ENCODE peak calls at places on chromosomes 7 and 10, in nine cellular contexts. N, W, R, B, O, M, Y, D and T are unnamed samples.

GRCh38 chr10:23046032-23046431 is 49.3 kb upstream of the MSRB2 start:
- DNase-seq in N (no peak), W (no peak), R (no peak), B (no peak), O (no peak), M (no peak), Y (no peak), D (no peak), T (no peak)

GRCh38 chr7:135745702-135746312 is 2.8 kb downstream of the FAM180A start:
- DNase-seq in N (peak; percentile 99), W (no peak), R (no peak), B (no peak), O (peak; percentile 25), M (no peak), Y (peak; percentile 48), D (peak; percentile 61), T (no peak)

GRCh38 chr10:22849077-22849810 is 78.6 kb upstream of the ARMC3 start:
- DNase-seq in N (peak; percentile 38), W (no peak), R (no peak), B (no peak), O (no peak), M (peak; percentile 86), Y (peak; percentile 20), D (peak; percentile 40), T (peak; percentile 90)

GRCh38 chr10:73860050-73860491 is 14.3 kb downstream of the CAMK2G start:
- DNase-seq in N (no peak), W (no peak), R (no peak), B (no peak), O (no peak), M (no peak), Y (no peak), D (no peak), T (no peak)

GRCh38 chr7:82105463-82105862 is 335.6 kb upstream of the HGF start:
- DNase-seq in N (peak; percentile 69), W (no peak), R (no peak), B (no peak), O (peak; percentile 42), M (no peak), Y (no peak), D (peak; percentile 73), T (no peak)

GRCh38 chr10:101725296-101725695 is 30.3 kb upstream of the FBXW4 start:
- DNase-seq in N (no peak), W (no peak), R (no peak), B (no peak), O (no peak), M (no peak), Y (no peak), D (no peak), T (no peak)

GRCh38 chr7:30224511-30225031 is 59.8 kb upstream of the ZNRF2 start:
- DNase-seq in N (peak; percentile 94), W (no peak), R (no peak), B (no peak), O (no peak), M (no peak), Y (no peak), D (peak; percentile 94), T (no peak)

GRCh38 chr7:108875139-108875538 is 305.5 kb downstream of the DNAJB9 start:
- DNase-seq in N (no peak), W (no peak), R (peak; percentile 41), B (peak; percentile 8), O (no peak), M (no peak), Y (no peak), D (peak; percentile 0), T (peak; percentile 28)

GRCh38 chr10:61166065-61166464 is 222.1 kb upstream of the RHOBTB1 start:
- DNase-seq in N (no peak), W (no peak), R (no peak), B (no peak), O (no peak), M (no peak), Y (no peak), D (no peak), T (no peak)

GRCh38 chr10:52335665-52336064 is 21.6 kb downstream of the DKK1 start:
- DNase-seq in N (no peak), W (no peak), R (no peak), B (no peak), O (no peak), M (no peak), Y (no peak), D (peak; percentile 59), T (no peak)

GRCh38 chr7:34143397-34143796 is 238.1 kb downstream of the BMPER start:
- DNase-seq in N (peak; percentile 82), W (no peak), R (no peak), B (no peak), O (no peak), M (no peak), Y (no peak), D (peak; percentile 32), T (no peak)

GRCh38 chr7:100662377-100662776 is 6.1 kb upstream of the ACTL6B start:
- DNase-seq in N (no peak), W (no peak), R (no peak), B (no peak), O (no peak), M (peak; percentile 56), Y (no peak), D (no peak), T (no peak)

GRCh38 chr7:82268632-82269031 is 174.9 kb downstream of the CACNA2D1 start:
- DNase-seq in N (no peak), W (no peak), R (no peak), B (no peak), O (no peak), M (no peak), Y (no peak), D (no peak), T (no peak)

GRCh38 chr10:29598861-29599311 is 35.9 kb downstream of the SVIL start:
- DNase-seq in N (peak; percentile 57), W (no peak), R (no peak), B (no peak), O (no peak), M (no peak), Y (no peak), D (peak; percentile 49), T (peak; percentile 85)

GRCh38 chr10:105037029-105037428 is 395.9 kb downstream of the SORCS3 start:
- DNase-seq in N (peak; percentile 8), W (no peak), R (no peak), B (no peak), O (no peak), M (no peak), Y (no peak), D (no peak), T (no peak)
- TF ChIP-seq CTCF in N (no peak), W (no peak), R (no peak), B (no peak), O (no peak), M (no peak), Y (no peak), D (no peak), T (no peak)

GRCh38 chr10:71950683-71951082 is 13.5 kb upstream of the CHST3 start:
- DNase-seq in N (no peak), W (no peak), R (no peak), B (no peak), O (no peak), M (no peak), Y (no peak), D (peak; percentile 58), T (no peak)

GRCh38 chr10:71941318-71941717 is 22.9 kb upstream of the CHST3 start:
- DNase-seq in N (no peak), W (no peak), R (no peak), B (no peak), O (no peak), M (no peak), Y (no peak), D (no peak), T (no peak)

GRCh38 chr10:71948496-71949067 is 15.6 kb upstream of the CHST3 start:
- DNase-seq in N (no peak), W (no peak), R (no peak), B (no peak), O (no peak), M (no peak), Y (no peak), D (no peak), T (no peak)

GRCh38 chr10:71946700-71947099 is 17.5 kb upstream of the CHST3 start:
- DNase-seq in N (no peak), W (no peak), R (no peak), B (no peak), O (no peak), M (no peak), Y (no peak), D (no peak), T (no peak)

DNA sequence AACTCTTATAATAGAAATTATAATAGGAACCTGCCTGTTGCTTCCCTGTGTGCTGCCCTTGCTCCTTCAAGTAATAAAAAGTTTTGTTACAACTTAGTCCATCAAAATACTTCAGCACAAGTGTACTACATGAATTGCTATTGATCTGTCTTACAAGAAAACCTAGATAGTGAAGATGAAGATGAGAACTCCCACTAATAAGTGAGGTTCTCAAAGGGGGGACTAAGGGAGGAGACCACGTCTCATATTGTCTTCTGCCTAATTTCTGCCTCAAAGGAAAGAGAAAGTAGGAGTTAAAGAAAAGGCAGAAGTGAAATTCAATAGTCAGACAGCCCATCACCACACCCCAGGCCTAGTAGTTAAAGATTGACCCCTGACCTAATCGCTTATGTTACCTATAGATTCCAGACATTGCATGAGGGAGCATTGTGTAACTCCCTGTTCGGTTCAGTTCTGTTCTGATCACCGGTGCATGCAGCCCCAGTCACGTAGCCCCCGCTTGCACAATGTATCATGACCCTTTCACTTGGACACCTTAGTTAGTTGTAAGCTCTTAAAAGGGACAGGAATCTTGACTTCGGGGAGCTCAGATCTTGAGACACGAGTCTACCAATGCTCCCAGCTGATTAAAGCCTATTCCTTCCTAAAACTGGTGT is 18.2 kb upstream of the CHST3 start:
- DNase-seq in N (no peak), W (no peak), R (no peak), B (peak; percentile 43), O (no peak), M (no peak), Y (no peak), D (no peak), T (no peak)
- H3K9me3 ChIP-seq in N (peaks cover 29% of the 10 kb centered on the region), W (peaks cover 60% of the 10 kb centered on the region), R (peaks cover 19% of the 10 kb centered on the region), B (peaks cover 20% of the 10 kb centered on the region), O (peaks cover 18% of the 10 kb centered on the region), M (peaks cover 75% of the 10 kb centered on the region), Y (no peaks in the 10 kb centered on the region), D (peaks cover 25% of the 10 kb centered on the region), T (no peaks in the 10 kb centered on the region)

DNA sequence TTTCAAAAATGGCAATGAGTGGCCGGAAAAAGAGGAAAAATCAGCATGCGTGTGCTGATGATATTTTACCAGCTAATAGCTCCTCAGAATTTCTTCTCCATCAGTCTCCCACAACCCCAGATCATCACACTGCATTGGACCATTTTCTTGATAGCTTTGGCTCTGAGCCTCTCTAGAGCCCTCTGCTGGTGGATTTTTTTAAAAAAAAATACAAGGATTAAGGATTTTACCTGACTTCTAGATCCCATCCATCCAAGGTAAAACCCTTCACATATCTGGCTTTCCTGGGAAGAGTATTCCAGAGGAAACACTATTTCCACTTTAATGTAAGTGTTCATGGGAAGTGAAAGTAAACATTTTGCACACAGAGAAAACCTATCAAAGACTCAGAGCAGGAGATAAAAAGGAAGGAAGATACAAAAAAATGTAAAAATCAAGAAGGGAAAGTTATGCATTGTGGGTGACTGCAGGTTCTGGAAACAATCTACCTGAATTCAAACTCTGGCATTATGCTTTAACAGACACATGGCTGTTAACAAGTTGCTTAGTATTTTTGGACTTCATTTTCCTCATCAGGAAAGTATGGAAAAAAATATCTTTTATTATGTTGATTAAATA is 380.9 kb downstream of the LRRTM3 start:
- DNase-seq in N (no peak), W (no peak), R (no peak), B (peak; percentile 22), O (peak; percentile 12), M (no peak), Y (no peak), D (peak; percentile 0), T (no peak)
- TF ChIP-seq CTCF in N (peak; percentile 46), W (no peak), R (peak; percentile 76), B (peak; percentile 80), O (peak; percentile 75), M (no peak), Y (peak; percentile 28), D (peak; percentile 59), T (peak; percentile 22)

GRCh38 chr7:87328281-87328680 is 17.2 kb upstream of the CROT start:
- DNase-seq in N (peak; percentile 47), W (no peak), R (no peak), B (peak; percentile 62), O (no peak), M (no peak), Y (no peak), D (peak; percentile 20), T (no peak)
- H3K9me3 ChIP-seq in N (peaks cover 25% of the 10 kb centered on the region), W (peaks cover 26% of the 10 kb centered on the region), R (peaks cover 29% of the 10 kb centered on the region), B (peaks cover 16% of the 10 kb centered on the region), O (peaks cover 9% of the 10 kb centered on the region), M (peaks cover 53% of the 10 kb centered on the region), Y (no peaks in the 10 kb centered on the region), D (peaks cover 37% of the 10 kb centered on the region), T (peaks cover 3% of the 10 kb centered on the region)